ENCODE peak calls at places on chromosomes 4 and X, in eight cellular contexts. D is IMR-90; N is NB4; Q is stomach; R is posterior vena cava; J is upper lobe of left lung; I is brain pericyte; H is activated CD4-positive, alpha-beta T cell treated with anti-CD3 and anti-CD28 coated beads, Interleukin-2, amount 10 ng/mL, durations not matched to agents 7 days and 5 days. S is an unnamed sample.

GRCh38 chr4:180942367-180942916 is 1300.8 kb upstream of the TENM3 start:
- DNase-seq in D (no peak), N (no peak), Q (no peak), R (no peak), J (no peak), I (no peak), H (no peak), S (no peak)

GRCh38 chr4:20445933-20446723 is 194.4 kb downstream of the SLIT2 start:
- DNase-seq in D (peak; percentile 33), N (no peak), Q (no peak), R (no peak), J (no peak), I (no peak), H (no peak), S (no peak)

GRCh38 chrX:47540754-47541538 is 20.1 kb upstream of the ARAF start:
- DNase-seq in D (peak; percentile 92), N (peak; percentile 87), Q (peak; percentile 69), R (peak; percentile 86), J (peak; percentile 83), I (peak; percentile 64), H (no peak), S (no peak)

GRCh38 chr4:71878388-71878787 is 94.5 kb upstream of the GC start:
- DNase-seq in D (no peak), N (no peak), Q (no peak), R (no peak), J (no peak), I (no peak), H (no peak), S (no peak)

GRCh38 chrX:56994375-56995270 is 718 bp downstream of the SPIN3 start:
- DNase-seq in D (peak; percentile 13), N (no peak), Q (no peak), R (no peak), J (no peak), I (no peak), H (no peak), S (no peak)

GRCh38 chr4:164871673-164872072 is 5.3 kb upstream of the APELA start:
- DNase-seq in D (no peak), N (no peak), Q (no peak), R (no peak), J (no peak), I (no peak), H (no peak), S (no peak)

GRCh38 chr4:123438031-123438430 is 41.4 kb downstream of the SPRY1 start:
- DNase-seq in D (no peak), N (peak; percentile 30), Q (peak; percentile 61), R (no peak), J (peak; percentile 66), I (no peak), H (no peak), S (no peak)

GRCh38 chr4:71841336-71841735 is 57.5 kb upstream of the GC start:
- DNase-seq in D (no peak), N (no peak), Q (no peak), R (no peak), J (no peak), I (no peak), H (no peak), S (no peak)

GRCh38 chrX:103063191-103063845 is 653 bp downstream of the BEX1 start:
- DNase-seq in D (peak; percentile 12), N (no peak), Q (no peak), R (no peak), J (no peak), I (peak; percentile 6), H (no peak), S (no peak)

S was measured in type B pancreatic cell.